ENCODE peak calls at places on chromosomes 11 and 22, in five cellular contexts. T is NCI-H748 treated with DMSO at 0.1 percent for 48 hours, E is EH, O is K562, I is RWPE1. J is an unnamed sample.

GRCh38 chr11:33616552-33616951 is 84.1 kb downstream of the C11orf91 start:
- DNase-seq in T (no peak), E (peak), O (no peak), I (no peak), J (no peak)

GRCh38 chr22:19818264-19819208 is 36.1 kb downstream of the GNB1L start:
- DNase-seq in T (no peak), E (no peak), O (no peak), I (no peak), J (no peak)

GRCh38 chr11:59866397-59866796 is at the start of gene TCN1:
- DNase-seq in T (no peak), E (no peak), O (no peak), I (no peak), J (no peak)

GRCh38 chr11:130700092-130700491 is 216.2 kb downstream of the SNX19 start:
- DNase-seq in T (no peak), E (no peak), O (no peak), I (no peak), J (no peak)

GRCh38 chr11:78083036-78083435 is 3.4 kb upstream of the NDUFC2 start:
- DNase-seq in T (no peak), E (no peak), O (no peak), I (no peak), J (no peak)

GRCh38 chr22:36467946-36468345 is 13.5 kb downstream of the TXN2 start:
- DNase-seq in T (no peak), E (peak), O (peak), I (peak), J (no peak)

GRCh38 chr11:15969281-15969680 is 387.1 kb downstream of the SOX6 start:
- DNase-seq in T (peak), E (peak), O (peak), I (peak), J (no peak)

GRCh38 chr11:103085758-103086365 is 6.1 kb downstream of the DCUN1D5 start:
- DNase-seq in T (no peak), E (peak), O (no peak), I (no peak), J (no peak)

GRCh38 chr11:59680287-59681154 is 11.7 kb upstream of the PATL1 start:
- DNase-seq in T (peak), E (peak), O (peak), I (peak), J (peak)

GRCh38 chr11:62607729-62608128 is 4.8 kb downstream of the EML3 start:
- DNase-seq in T (no peak), E (no peak), O (no peak), I (no peak), J (no peak)

GRCh38 chr11:98616256-98616655 is 404.5 kb upstream of the CNTN5 start:
- DNase-seq in T (no peak), E (no peak), O (no peak), I (no peak), J (no peak)

GRCh38 chr11:117931971-117932370 is 2.8 kb upstream of the TMPRSS13 start:
- DNase-seq in T (no peak), E (no peak), O (no peak), I (no peak), J (peak)

GRCh38 chr11:32821917-32822560 is 7.7 kb upstream of the PRRG4 start:
- DNase-seq in T (no peak), E (no peak), O (no peak), I (no peak), J (no peak)

GRCh38 chr11:70545626-70545945 is 147.3 kb downstream of the CTTN start:
- DNase-seq in T (no peak), E (no peak), O (no peak), I (no peak), J (no peak)

GRCh38 chr11:2804701-2805387 is 80.7 kb downstream of the CDKN1C start:
- DNase-seq in T (no peak), E (no peak), O (no peak), I (no peak), J (no peak)

GRCh38 chr22:31347251-31348008 is 1.3 kb upstream of the PATZ1 start:
- DNase-seq in T (peak), E (peak), O (no peak), I (peak), J (peak)

GRCh38 chr11:74824285-74824982 is 75.8 kb downstream of the RNF169 start:
- DNase-seq in T (no peak), E (no peak), O (no peak), I (no peak), J (no peak)

GRCh38 chr11:94866231-94866827 is 98.2 kb downstream of the AMOTL1 start:
- DNase-seq in T (no peak), E (no peak), O (no peak), I (no peak), J (no peak)

GRCh38 chr11:35943761-35944502 is at the start of gene LDLRAD3:
- DNase-seq in T (peak), E (peak), O (peak), I (peak), J (no peak)

GRCh38 chr22:23065069-23065451 is 5.3 kb upstream of the GNAZ start:
- DNase-seq in T (no peak), E (no peak), O (peak), I (no peak), J (no peak)

GRCh38 chr11:7605544-7605943 is 67.8 kb downstream of the CYB5R2 start:
- DNase-seq in T (no peak), E (peak), O (no peak), I (peak), J (no peak)

GRCh38 chr22:19958083-19959042 is 16.7 kb upstream of the TXNRD2 start:
- DNase-seq in T (no peak), E (peak), O (no peak), I (no peak), J (no peak)

GRCh38 chr11:44286268-44286880 is 23.6 kb downstream of the ALX4 start:
- DNase-seq in T (peak), E (peak), O (peak), I (peak), J (peak)

GRCh38 chr11:117201516-117201866 is 2.3 kb downstream of the TAGLN start:
- DNase-seq in T (no peak), E (peak), O (no peak), I (no peak), J (no peak)

GRCh38 chr11:35852056-35852455 is 91.8 kb upstream of the LDLRAD3 start:
- DNase-seq in T (no peak), E (no peak), O (no peak), I (no peak), J (no peak)

GRCh38 chr11:102194257-102194656 is 84.0 kb downstream of the YAP1 start:
- DNase-seq in T (no peak), E (peak), O (no peak), I (no peak), J (no peak)

GRCh38 chr11:125625594-125626380 is 824 bp downstream of the CHEK1 start:
- DNase-seq in T (peak), E (peak), O (peak), I (peak), J (peak)

GRCh38 chr22:35620624-35621245 is 3.6 kb upstream of the MB start:
- DNase-seq in T (no peak), E (peak), O (no peak), I (no peak), J (no peak)

GRCh38 chr11:1774886-1775285 is 11.2 kb upstream of the CTSD start:
- DNase-seq in T (no peak), E (no peak), O (no peak), I (no peak), J (no peak)

GRCh38 chr22:29215012-29215860 is 9.5 kb downstream of the EMID1 start:
- DNase-seq in T (no peak), E (no peak), O (no peak), I (no peak), J (no peak)

GRCh38 chr11:98835336-98835735 is 185.4 kb upstream of the CNTN5 start:
- DNase-seq in T (no peak), E (no peak), O (no peak), I (no peak), J (no peak)

GRCh38 chr11:8086001-8086479 is 5.0 kb downstream of the TUB start:
- DNase-seq in T (peak), E (peak), O (no peak), I (no peak), J (no peak)

GRCh38 chr11:33941637-33942160 is 49.8 kb upstream of the LMO2 start:
- DNase-seq in T (no peak), E (peak), O (peak), I (no peak), J (no peak)

GRCh38 chr11:102453286-102453797 is 777 bp upstream of the TMEM123 start:
- DNase-seq in T (no peak), E (no peak), O (peak), I (no peak), J (no peak)

GRCh38 chr22:35375031-35375430 is 5.9 kb upstream of the HMOX1 start:
- DNase-seq in T (no peak), E (no peak), O (no peak), I (no peak), J (no peak)

GRCh38 chr11:118913411-118914125 is 12.2 kb downstream of the BCL9L start:
- DNase-seq in T (no peak), E (no peak), O (no peak), I (no peak), J (no peak)

GRCh38 chr11:45885274-45885920 is at the start of gene MAPK8IP1:
- DNase-seq in T (peak), E (peak), O (peak), I (peak), J (peak)

GRCh38 chr11:11179239-11179638 is 173.8 kb downstream of the CSNK2A3 start:
- DNase-seq in T (no peak), E (peak), O (no peak), I (peak), J (no peak)